ENCODE peak calls at places on chromosomes 16 and 17, in seven cellular contexts. One of them, this sample, is unnamed.
A peak's percentile ranks its signal among the peaks of the same experiment; 100 is the strongest.

GRCh38 chr17:78925234-78925633 is at the start of gene TIMP2:
- DNase-seq in AG04450: peak; percentile 71
- DNase-seq in naive thymus-derived CD4-positive, alpha-beta T cell: peak; percentile 61
- DNase-seq in breast epithelium: peak; percentile 83
- DNase-seq in lower lobe of right lung: peak; percentile 92
- DNase-seq in brain microvascular endothelial cell: peak; percentile 75
- DNase-seq in mesenchymal stem cell: peak; percentile 86
- DNase-seq in this sample: peak; percentile 92

GRCh38 chr16:23795369-23795768 is 40.4 kb upstream of the PRKCB start:
- DNase-seq in AG04450: no peak
- DNase-seq in naive thymus-derived CD4-positive, alpha-beta T cell: no peak
- DNase-seq in breast epithelium: no peak
- DNase-seq in lower lobe of right lung: no peak
- DNase-seq in brain microvascular endothelial cell: no peak
- DNase-seq in mesenchymal stem cell: no peak
- DNase-seq in this sample: no peak

GRCh38 chr17:39617100-39617445 is 9.4 kb upstream of the NEUROD2 start:
- DNase-seq in AG04450: no peak
- DNase-seq in naive thymus-derived CD4-positive, alpha-beta T cell: no peak
- DNase-seq in breast epithelium: no peak
- DNase-seq in lower lobe of right lung: no peak
- DNase-seq in brain microvascular endothelial cell: no peak
- DNase-seq in mesenchymal stem cell: no peak
- DNase-seq in this sample: no peak

GRCh38 chr17:43479948-43480347 is 3.8 kb upstream of the DHX8 start:
- DNase-seq in AG04450: no peak
- DNase-seq in naive thymus-derived CD4-positive, alpha-beta T cell: no peak
- DNase-seq in breast epithelium: no peak
- DNase-seq in lower lobe of right lung: no peak
- DNase-seq in brain microvascular endothelial cell: no peak
- DNase-seq in mesenchymal stem cell: no peak
- DNase-seq in this sample: no peak

GRCh38 chr16:86886651-86887050 is 308.3 kb downstream of the FOXL1 start:
- DNase-seq in AG04450: no peak
- DNase-seq in naive thymus-derived CD4-positive, alpha-beta T cell: no peak
- DNase-seq in breast epithelium: no peak
- DNase-seq in lower lobe of right lung: no peak
- DNase-seq in brain microvascular endothelial cell: no peak
- DNase-seq in mesenchymal stem cell: no peak
- DNase-seq in this sample: no peak

GRCh38 chr17:9028171-9028570 is 6.9 kb downstream of the NTN1 start:
- DNase-seq in AG04450: no peak
- DNase-seq in naive thymus-derived CD4-positive, alpha-beta T cell: no peak
- DNase-seq in breast epithelium: no peak
- DNase-seq in lower lobe of right lung: no peak
- DNase-seq in brain microvascular endothelial cell: no peak
- DNase-seq in mesenchymal stem cell: no peak
- DNase-seq in this sample: no peak

GRCh38 chr17:19275457-19276082 is 38.4 kb downstream of the EPN2 start:
- DNase-seq in AG04450: no peak
- DNase-seq in naive thymus-derived CD4-positive, alpha-beta T cell: no peak
- DNase-seq in breast epithelium: no peak
- DNase-seq in lower lobe of right lung: no peak
- DNase-seq in brain microvascular endothelial cell: no peak
- DNase-seq in mesenchymal stem cell: no peak
- DNase-seq in this sample: no peak

GRCh38 chr17:45413498-45413923 is 19.2 kb downstream of the ARHGAP27 start:
- DNase-seq in AG04450: no peak
- DNase-seq in naive thymus-derived CD4-positive, alpha-beta T cell: no peak
- DNase-seq in breast epithelium: no peak
- DNase-seq in lower lobe of right lung: peak; percentile 84
- DNase-seq in brain microvascular endothelial cell: no peak
- DNase-seq in mesenchymal stem cell: no peak
- DNase-seq in this sample: no peak

GRCh38 chr17:48131216-48131824 is 23.8 kb downstream of the SNX11 start:
- DNase-seq in AG04450: peak; percentile 16
- DNase-seq in naive thymus-derived CD4-positive, alpha-beta T cell: peak; percentile 21
- DNase-seq in breast epithelium: no peak
- DNase-seq in lower lobe of right lung: no peak
- DNase-seq in brain microvascular endothelial cell: peak; percentile 47
- DNase-seq in mesenchymal stem cell: peak; percentile 73
- DNase-seq in this sample: no peak

GRCh38 chr17:75552425-75552824 is 26.9 kb downstream of the LLGL2 start:
- DNase-seq in AG04450: no peak
- DNase-seq in naive thymus-derived CD4-positive, alpha-beta T cell: no peak
- DNase-seq in breast epithelium: no peak
- DNase-seq in lower lobe of right lung: no peak
- DNase-seq in brain microvascular endothelial cell: no peak
- DNase-seq in mesenchymal stem cell: no peak
- DNase-seq in this sample: no peak

GRCh38 chr17:75548839-75549238 is 23.3 kb downstream of the LLGL2 start:
- DNase-seq in AG04450: no peak
- DNase-seq in naive thymus-derived CD4-positive, alpha-beta T cell: no peak
- DNase-seq in breast epithelium: no peak
- DNase-seq in lower lobe of right lung: no peak
- DNase-seq in brain microvascular endothelial cell: no peak
- DNase-seq in mesenchymal stem cell: no peak
- DNase-seq in this sample: no peak

GRCh38 chr17:75551276-75551675 is 25.8 kb downstream of the LLGL2 start:
- DNase-seq in AG04450: no peak
- DNase-seq in naive thymus-derived CD4-positive, alpha-beta T cell: no peak
- DNase-seq in breast epithelium: no peak
- DNase-seq in lower lobe of right lung: no peak
- DNase-seq in brain microvascular endothelial cell: no peak
- DNase-seq in mesenchymal stem cell: peak; percentile 16
- DNase-seq in this sample: no peak

GRCh38 chr17:75549246-75550138 is 24.0 kb downstream of the LLGL2 start:
- DNase-seq in AG04450: no peak
- DNase-seq in naive thymus-derived CD4-positive, alpha-beta T cell: no peak
- DNase-seq in breast epithelium: peak; percentile 87
- DNase-seq in lower lobe of right lung: peak; percentile 92
- DNase-seq in brain microvascular endothelial cell: no peak
- DNase-seq in mesenchymal stem cell: no peak
- DNase-seq in this sample: no peak

GRCh38 chr17:75550139-75550465 is 24.6 kb downstream of the LLGL2 start:
- DNase-seq in AG04450: no peak
- DNase-seq in naive thymus-derived CD4-positive, alpha-beta T cell: no peak
- DNase-seq in breast epithelium: no peak
- DNase-seq in lower lobe of right lung: no peak
- DNase-seq in brain microvascular endothelial cell: no peak
- DNase-seq in mesenchymal stem cell: no peak
- DNase-seq in this sample: no peak
- H3K4me3 ChIP-seq in AG04450: no peak overlapping the region
- H3K4me3 ChIP-seq in naive thymus-derived CD4-positive, alpha-beta T cell: no peak overlapping the region
- H3K4me3 ChIP-seq in breast epithelium: no peak overlapping the region
- H3K4me3 ChIP-seq in lower lobe of right lung: no peak overlapping the region
- H3K4me3 ChIP-seq in brain microvascular endothelial cell: no peak overlapping the region
- H3K4me3 ChIP-seq in mesenchymal stem cell: no peak overlapping the region
- H3K4me3 ChIP-seq in this sample: no peak overlapping the region

DNA sequence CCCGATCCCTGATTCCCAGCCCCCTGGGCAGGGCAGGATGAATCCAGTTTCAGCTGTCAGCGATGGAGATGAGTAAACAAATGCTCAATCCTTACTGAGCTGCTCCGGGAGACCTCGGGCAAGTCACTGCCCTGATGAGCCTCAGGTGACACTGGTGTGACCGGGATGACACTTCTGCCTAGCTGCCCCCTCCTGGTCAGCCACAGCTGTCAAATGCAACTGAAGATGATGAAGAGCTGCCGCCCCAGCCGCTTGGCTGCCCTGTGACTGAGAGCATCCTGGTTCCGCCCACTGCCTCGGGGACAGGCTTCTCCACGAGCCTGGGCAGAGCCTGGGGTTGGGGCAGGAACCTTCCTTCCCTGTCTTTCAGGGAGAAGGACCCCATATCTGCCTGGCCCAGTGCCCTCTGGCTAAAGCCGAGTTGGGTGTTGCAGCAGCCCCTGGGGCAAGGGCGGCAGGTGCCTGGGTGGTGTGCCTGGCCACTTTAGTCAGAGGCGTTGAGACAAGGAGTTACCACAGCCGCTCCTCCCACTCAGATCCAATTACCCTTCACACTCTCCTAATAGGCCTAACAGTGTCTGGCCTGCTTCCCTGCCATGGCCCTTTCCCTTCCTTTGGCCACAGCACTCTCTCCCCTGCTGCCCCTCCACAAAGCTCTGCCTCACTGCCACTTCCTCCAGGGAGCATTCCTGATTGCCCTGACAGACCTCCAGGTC is 5.5 kb downstream of the CCL17 start:
- DNase-seq in AG04450: no peak
- DNase-seq in naive thymus-derived CD4-positive, alpha-beta T cell: no peak
- DNase-seq in breast epithelium: no peak
- DNase-seq in lower lobe of right lung: no peak
- DNase-seq in brain microvascular endothelial cell: no peak
- DNase-seq in mesenchymal stem cell: no peak
- DNase-seq in this sample: no peak
- H3K27ac ChIP-seq in AG04450: no peak overlapping the region
- H3K27ac ChIP-seq in naive thymus-derived CD4-positive, alpha-beta T cell: no peak overlapping the region
- H3K27ac ChIP-seq in breast epithelium: peak overlapping the region; percentile 38
- H3K27ac ChIP-seq in lower lobe of right lung: peak overlapping the region; percentile 53
- H3K27ac ChIP-seq in brain microvascular endothelial cell: no peak overlapping the region
- H3K27ac ChIP-seq in mesenchymal stem cell: no peak overlapping the region
- H3K27ac ChIP-seq in this sample: no peak overlapping the region

DNA sequence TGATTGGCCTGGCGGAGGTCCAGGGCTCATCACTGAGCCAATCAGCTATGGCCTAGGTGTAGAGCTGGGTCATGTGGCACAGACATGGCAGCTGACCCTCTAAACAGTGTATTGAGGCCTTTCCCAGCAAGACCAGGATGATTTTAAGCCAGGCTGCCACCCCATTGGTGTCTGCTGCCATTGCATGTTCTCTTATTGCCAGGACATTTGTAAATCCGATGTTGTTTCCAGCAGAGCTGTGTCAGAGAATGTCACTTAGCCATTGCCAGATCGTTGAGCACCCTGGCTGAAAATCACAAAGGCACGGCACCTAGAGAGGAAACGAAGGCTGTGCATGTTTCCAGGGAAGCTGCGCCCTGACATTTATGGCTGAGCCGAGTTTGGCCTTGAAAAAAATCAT is 33.4 kb downstream of the RBFOX1 start:
- DNase-seq in AG04450: no peak
- DNase-seq in naive thymus-derived CD4-positive, alpha-beta T cell: no peak
- DNase-seq in breast epithelium: no peak
- DNase-seq in lower lobe of right lung: no peak
- DNase-seq in brain microvascular endothelial cell: no peak
- DNase-seq in mesenchymal stem cell: no peak
- DNase-seq in this sample: no peak
- H3K4me3 ChIP-seq in AG04450: no peak overlapping the region
- H3K4me3 ChIP-seq in naive thymus-derived CD4-positive, alpha-beta T cell: no peak overlapping the region
- H3K4me3 ChIP-seq in breast epithelium: no peak overlapping the region
- H3K4me3 ChIP-seq in lower lobe of right lung: no peak overlapping the region
- H3K4me3 ChIP-seq in brain microvascular endothelial cell: no peak overlapping the region
- H3K4me3 ChIP-seq in mesenchymal stem cell: no peak overlapping the region
- H3K4me3 ChIP-seq in this sample: no peak overlapping the region

GRCh38 chr16:10923146-10923649 is 19.1 kb downstream of the DEXI start:
- DNase-seq in AG04450: no peak
- DNase-seq in naive thymus-derived CD4-positive, alpha-beta T cell: no peak
- DNase-seq in breast epithelium: no peak
- DNase-seq in lower lobe of right lung: no peak
- DNase-seq in brain microvascular endothelial cell: no peak
- DNase-seq in mesenchymal stem cell: no peak
- DNase-seq in this sample: no peak

GRCh38 chr16:10922328-10923145 is 19.7 kb downstream of the DEXI start:
- DNase-seq in AG04450: no peak
- DNase-seq in naive thymus-derived CD4-positive, alpha-beta T cell: no peak
- DNase-seq in breast epithelium: no peak
- DNase-seq in lower lobe of right lung: peak; percentile 87
- DNase-seq in brain microvascular endothelial cell: no peak
- DNase-seq in mesenchymal stem cell: no peak
- DNase-seq in this sample: no peak

GRCh38 chr16:10920726-10921427 is 21.4 kb downstream of the DEXI start:
- DNase-seq in AG04450: no peak
- DNase-seq in naive thymus-derived CD4-positive, alpha-beta T cell: no peak
- DNase-seq in breast epithelium: no peak
- DNase-seq in lower lobe of right lung: no peak
- DNase-seq in brain microvascular endothelial cell: no peak
- DNase-seq in mesenchymal stem cell: no peak
- DNase-seq in this sample: no peak

GRCh38 chr16:10923650-10924214 is 18.5 kb downstream of the DEXI start:
- DNase-seq in AG04450: no peak
- DNase-seq in naive thymus-derived CD4-positive, alpha-beta T cell: no peak
- DNase-seq in breast epithelium: no peak
- DNase-seq in lower lobe of right lung: no peak
- DNase-seq in brain microvascular endothelial cell: no peak
- DNase-seq in mesenchymal stem cell: no peak
- DNase-seq in this sample: peak; percentile 60

GRCh38 chr16:10921536-10922327 is 20.5 kb downstream of the DEXI start:
- DNase-seq in AG04450: no peak
- DNase-seq in naive thymus-derived CD4-positive, alpha-beta T cell: no peak
- DNase-seq in breast epithelium: no peak
- DNase-seq in lower lobe of right lung: no peak
- DNase-seq in brain microvascular endothelial cell: no peak
- DNase-seq in mesenchymal stem cell: no peak
- DNase-seq in this sample: no peak
- H3K27ac ChIP-seq in AG04450: no peak overlapping the region
- H3K27ac ChIP-seq in naive thymus-derived CD4-positive, alpha-beta T cell: no peak overlapping the region
- H3K27ac ChIP-seq in breast epithelium: peak overlapping the region; percentile 79
- H3K27ac ChIP-seq in lower lobe of right lung: peak overlapping the region; percentile 49
- H3K27ac ChIP-seq in brain microvascular endothelial cell: no peak overlapping the region
- H3K27ac ChIP-seq in mesenchymal stem cell: no peak overlapping the region
- H3K27ac ChIP-seq in this sample: no peak overlapping the region